ENCODE peak calls at places on chromosomes 5 and 9, in seven cellular contexts. One of them, this sample, is unnamed.

GRCh38 chr9:3794005-3794404 is 268.2 kb upstream of the RFX3 start:
- DNase-seq in retinal pigment epithelial cell: peak
- DNase-seq in transverse colon: no peak
- DNase-seq in IMR-90: peak
- DNase-seq in H7: no peak
- DNase-seq in cardiac fibroblast: peak
- DNase-seq in ovary: no peak
- DNase-seq in this sample: peak

GRCh38 chr5:139796061-139796806 is 626 bp downstream of the PSD2 start:
- DNase-seq in retinal pigment epithelial cell: no peak
- DNase-seq in transverse colon: no peak
- DNase-seq in IMR-90: no peak
- DNase-seq in H7: peak
- DNase-seq in cardiac fibroblast: no peak
- DNase-seq in ovary: peak
- DNase-seq in this sample: no peak

GRCh38 chr5:56698463-56699381 is 116.6 kb upstream of the MAP3K1 start:
- DNase-seq in retinal pigment epithelial cell: no peak
- DNase-seq in transverse colon: no peak
- DNase-seq in IMR-90: no peak
- DNase-seq in H7: no peak
- DNase-seq in cardiac fibroblast: peak
- DNase-seq in ovary: no peak
- DNase-seq in this sample: no peak

GRCh38 chr9:109254317-109254716 is 66.5 kb downstream of the EPB41L4B start:
- DNase-seq in retinal pigment epithelial cell: no peak
- DNase-seq in transverse colon: no peak
- DNase-seq in IMR-90: peak
- DNase-seq in H7: no peak
- DNase-seq in cardiac fibroblast: peak
- DNase-seq in ovary: no peak
- DNase-seq in this sample: peak

GRCh38 chr5:19928556-19929421 is 59.2 kb downstream of the CDH18 start:
- DNase-seq in retinal pigment epithelial cell: peak
- DNase-seq in transverse colon: no peak
- DNase-seq in IMR-90: peak
- DNase-seq in H7: no peak
- DNase-seq in cardiac fibroblast: peak
- DNase-seq in ovary: no peak
- DNase-seq in this sample: peak

GRCh38 chr5:170232786-170233185 is at the start of gene C5orf58:
- DNase-seq in retinal pigment epithelial cell: no peak
- DNase-seq in transverse colon: no peak
- DNase-seq in IMR-90: no peak
- DNase-seq in H7: peak
- DNase-seq in cardiac fibroblast: no peak
- DNase-seq in ovary: no peak
- DNase-seq in this sample: no peak

GRCh38 chr5:141641634-141642278 is 5.0 kb downstream of the RELL2 start:
- DNase-seq in retinal pigment epithelial cell: no peak
- DNase-seq in transverse colon: no peak
- DNase-seq in IMR-90: peak
- DNase-seq in H7: peak
- DNase-seq in cardiac fibroblast: peak
- DNase-seq in ovary: no peak
- DNase-seq in this sample: peak

GRCh38 chr9:133449760-133450159 is 10.0 kb upstream of the CACFD1 start:
- DNase-seq in retinal pigment epithelial cell: no peak
- DNase-seq in transverse colon: peak
- DNase-seq in IMR-90: no peak
- DNase-seq in H7: no peak
- DNase-seq in cardiac fibroblast: no peak
- DNase-seq in ovary: no peak
- DNase-seq in this sample: peak

GRCh38 chr5:14806452-14806851 is 65.1 kb downstream of the ANKH start:
- DNase-seq in retinal pigment epithelial cell: no peak
- DNase-seq in transverse colon: no peak
- DNase-seq in IMR-90: peak
- DNase-seq in H7: no peak
- DNase-seq in cardiac fibroblast: peak
- DNase-seq in ovary: no peak
- DNase-seq in this sample: no peak

GRCh38 chr5:156388233-156388632 is 61.3 kb downstream of the SGCD start:
- DNase-seq in retinal pigment epithelial cell: no peak
- DNase-seq in transverse colon: no peak
- DNase-seq in IMR-90: no peak
- DNase-seq in H7: no peak
- DNase-seq in cardiac fibroblast: no peak
- DNase-seq in ovary: no peak
- DNase-seq in this sample: no peak

GRCh38 chr5:127184841-127185240 is 105.8 kb upstream of the MEGF10 start:
- DNase-seq in retinal pigment epithelial cell: no peak
- DNase-seq in transverse colon: no peak
- DNase-seq in IMR-90: no peak
- DNase-seq in H7: no peak
- DNase-seq in cardiac fibroblast: no peak
- DNase-seq in ovary: no peak
- DNase-seq in this sample: no peak

GRCh38 chr5:109324351-109324750 is 85.4 kb downstream of the PJA2 start:
- DNase-seq in retinal pigment epithelial cell: no peak
- DNase-seq in transverse colon: no peak
- DNase-seq in IMR-90: no peak
- DNase-seq in H7: peak
- DNase-seq in cardiac fibroblast: no peak
- DNase-seq in ovary: peak
- DNase-seq in this sample: no peak

GRCh38 chr5:168317521-168318147 is 26.2 kb downstream of the WWC1 start:
- DNase-seq in retinal pigment epithelial cell: peak
- DNase-seq in transverse colon: no peak
- DNase-seq in IMR-90: peak
- DNase-seq in H7: no peak
- DNase-seq in cardiac fibroblast: peak
- DNase-seq in ovary: no peak
- DNase-seq in this sample: peak

GRCh38 chr5:69415584-69415958 is 655 bp downstream of the MARVELD2 start:
- DNase-seq in retinal pigment epithelial cell: no peak
- DNase-seq in transverse colon: peak
- DNase-seq in IMR-90: no peak
- DNase-seq in H7: peak
- DNase-seq in cardiac fibroblast: no peak
- DNase-seq in ovary: no peak
- DNase-seq in this sample: peak

GRCh38 chr9:36486454-36486932 is 86.2 kb upstream of the MELK start:
- DNase-seq in retinal pigment epithelial cell: no peak
- DNase-seq in transverse colon: peak
- DNase-seq in IMR-90: peak
- DNase-seq in H7: no peak
- DNase-seq in cardiac fibroblast: peak
- DNase-seq in ovary: no peak
- DNase-seq in this sample: no peak

DNA sequence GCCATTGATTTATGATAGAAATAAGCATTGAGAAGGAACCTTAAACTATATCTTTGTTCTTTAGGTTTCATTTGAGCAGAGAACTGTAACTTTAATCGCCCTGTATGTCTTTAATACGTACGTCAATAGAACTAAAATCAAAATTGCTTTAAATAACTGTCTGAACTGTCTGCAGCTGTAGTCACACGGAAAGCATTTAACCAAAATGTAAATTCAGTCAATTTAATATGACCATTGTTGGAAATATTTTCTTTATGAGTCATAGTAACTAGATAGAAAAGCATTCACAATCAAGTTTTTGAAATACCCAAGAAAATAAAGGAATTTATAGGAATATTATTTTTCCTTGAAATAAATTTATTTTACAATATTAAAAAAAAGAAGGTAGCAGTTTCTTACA is 157.1 kb upstream of the CDH6 start:
- DNase-seq in retinal pigment epithelial cell: peak
- DNase-seq in transverse colon: no peak
- DNase-seq in IMR-90: peak
- DNase-seq in H7: no peak
- DNase-seq in cardiac fibroblast: peak
- DNase-seq in ovary: no peak
- DNase-seq in this sample: peak
- H3K4me3 ChIP-seq in retinal pigment epithelial cell: no peak
- H3K4me3 ChIP-seq in transverse colon: no peak
- H3K4me3 ChIP-seq in IMR-90: no peak
- H3K4me3 ChIP-seq in H7: no peak
- H3K4me3 ChIP-seq in cardiac fibroblast: no peak
- H3K4me3 ChIP-seq in ovary: no peak
- H3K4me3 ChIP-seq in this sample: no peak

GRCh38 chr5:51382759-51383493 is at the start of gene ISL1:
- DNase-seq in retinal pigment epithelial cell: peak
- DNase-seq in transverse colon: peak
- DNase-seq in IMR-90: peak
- DNase-seq in H7: peak
- DNase-seq in cardiac fibroblast: peak
- DNase-seq in ovary: no peak
- DNase-seq in this sample: peak

GRCh38 chr5:51383494-51384081 is 340 bp downstream of the ISL1 start:
- DNase-seq in retinal pigment epithelial cell: no peak
- DNase-seq in transverse colon: no peak
- DNase-seq in IMR-90: no peak
- DNase-seq in H7: no peak
- DNase-seq in cardiac fibroblast: no peak
- DNase-seq in ovary: no peak
- DNase-seq in this sample: peak

GRCh38 chr5:51380603-51381207 is 2.5 kb upstream of the ISL1 start:
- DNase-seq in retinal pigment epithelial cell: no peak
- DNase-seq in transverse colon: no peak
- DNase-seq in IMR-90: peak
- DNase-seq in H7: no peak
- DNase-seq in cardiac fibroblast: no peak
- DNase-seq in ovary: no peak
- DNase-seq in this sample: peak

GRCh38 chr5:51382508-51382758 is 815 bp upstream of the ISL1 start:
- DNase-seq in retinal pigment epithelial cell: no peak
- DNase-seq in transverse colon: no peak
- DNase-seq in IMR-90: no peak
- DNase-seq in H7: no peak
- DNase-seq in cardiac fibroblast: no peak
- DNase-seq in ovary: no peak
- DNase-seq in this sample: no peak

DNA sequence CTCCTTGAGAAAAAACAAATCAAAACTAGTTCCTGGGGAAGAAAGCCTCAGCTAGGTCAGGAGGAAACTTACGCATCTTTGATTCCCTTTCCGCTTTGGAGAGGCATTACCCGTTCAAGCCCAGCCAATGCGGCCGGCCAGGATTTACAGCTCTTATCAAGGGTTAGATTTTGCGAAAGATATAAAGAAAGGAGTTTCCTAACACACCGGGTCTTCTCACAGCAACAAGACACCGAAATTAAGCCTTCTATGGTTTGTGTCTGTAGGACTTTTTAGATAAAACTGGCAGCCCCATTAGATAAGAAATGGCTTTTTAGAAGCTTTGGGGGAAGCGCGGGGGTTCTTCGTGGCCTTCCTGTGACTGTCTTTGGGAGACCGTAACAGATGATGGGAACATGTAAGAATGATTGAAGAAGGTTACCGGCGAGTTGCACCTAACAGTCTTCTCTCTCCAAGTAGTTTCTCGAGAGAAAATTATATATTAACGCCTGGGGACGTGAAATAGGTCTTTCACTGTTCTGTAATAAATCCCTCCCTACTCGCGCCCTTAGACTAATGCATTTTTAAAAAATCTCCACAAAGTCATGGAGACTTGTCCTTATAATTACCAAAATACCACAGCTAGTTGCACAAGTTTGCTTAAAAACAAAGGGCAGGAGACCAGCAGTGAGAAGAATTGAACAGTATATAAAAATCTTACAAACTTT is 1.3 kb upstream of the ISL1 start:
- DNase-seq in retinal pigment epithelial cell: no peak
- DNase-seq in transverse colon: no peak
- DNase-seq in IMR-90: no peak
- DNase-seq in H7: no peak
- DNase-seq in cardiac fibroblast: no peak
- DNase-seq in ovary: no peak
- DNase-seq in this sample: no peak
- H3K4me3 ChIP-seq in retinal pigment epithelial cell: no peak
- H3K4me3 ChIP-seq in transverse colon: no peak
- H3K4me3 ChIP-seq in IMR-90: no peak
- H3K4me3 ChIP-seq in H7: no peak
- H3K4me3 ChIP-seq in cardiac fibroblast: no peak
- H3K4me3 ChIP-seq in ovary: no peak
- H3K4me3 ChIP-seq in this sample: peak

GRCh38 chr5:88677502-88677901 is 205.5 kb downstream of the MEF2C start:
- DNase-seq in retinal pigment epithelial cell: no peak
- DNase-seq in transverse colon: no peak
- DNase-seq in IMR-90: no peak
- DNase-seq in H7: no peak
- DNase-seq in cardiac fibroblast: no peak
- DNase-seq in ovary: no peak
- DNase-seq in this sample: no peak
- H3K4me3 ChIP-seq in retinal pigment epithelial cell: no peak
- H3K4me3 ChIP-seq in transverse colon: no peak
- H3K4me3 ChIP-seq in IMR-90: no peak
- H3K4me3 ChIP-seq in H7: no peak
- H3K4me3 ChIP-seq in cardiac fibroblast: no peak
- H3K4me3 ChIP-seq in ovary: no peak
- H3K4me3 ChIP-seq in this sample: no peak

GRCh38 chr9:72440383-72440782 is 75.4 kb upstream of the ZFAND5 start:
- DNase-seq in retinal pigment epithelial cell: no peak
- DNase-seq in transverse colon: no peak
- DNase-seq in IMR-90: no peak
- DNase-seq in H7: no peak
- DNase-seq in cardiac fibroblast: no peak
- DNase-seq in ovary: no peak
- DNase-seq in this sample: no peak

GRCh38 chr9:72443855-72444254 is 77.6 kb upstream of the TMC1 start:
- DNase-seq in retinal pigment epithelial cell: no peak
- DNase-seq in transverse colon: no peak
- DNase-seq in IMR-90: no peak
- DNase-seq in H7: no peak
- DNase-seq in cardiac fibroblast: no peak
- DNase-seq in ovary: no peak
- DNase-seq in this sample: peak

GRCh38 chr9:72444436-72444835 is 77.0 kb upstream of the TMC1 start:
- DNase-seq in retinal pigment epithelial cell: no peak
- DNase-seq in transverse colon: no peak
- DNase-seq in IMR-90: no peak
- DNase-seq in H7: no peak
- DNase-seq in cardiac fibroblast: no peak
- DNase-seq in ovary: no peak
- DNase-seq in this sample: peak

GRCh38 chr9:72441296-72442211 is 76.5 kb upstream of the ZFAND5 start:
- DNase-seq in retinal pigment epithelial cell: no peak
- DNase-seq in transverse colon: no peak
- DNase-seq in IMR-90: peak
- DNase-seq in H7: no peak
- DNase-seq in cardiac fibroblast: no peak
- DNase-seq in ovary: no peak
- DNase-seq in this sample: peak

DNA sequence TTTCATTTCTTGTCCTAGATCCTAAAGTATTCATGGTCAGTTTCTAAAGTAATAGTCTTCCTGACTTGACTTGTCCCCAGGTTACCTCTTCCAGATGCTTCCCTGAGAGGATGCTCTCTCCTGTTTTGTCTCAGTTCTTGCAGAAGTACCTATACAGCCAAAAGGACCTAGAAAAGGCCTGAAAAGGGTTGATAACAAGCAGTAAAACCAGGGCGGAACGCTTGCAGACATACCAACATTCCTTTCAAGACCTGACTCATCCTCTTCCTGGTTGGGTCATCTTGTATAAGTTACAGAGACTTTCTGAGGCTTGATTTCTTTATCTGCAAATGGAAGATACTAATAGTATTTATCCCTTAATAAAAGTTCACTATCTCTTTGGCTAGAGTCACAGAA is 77.2 kb upstream of the ZFAND5 start:
- DNase-seq in retinal pigment epithelial cell: no peak
- DNase-seq in transverse colon: no peak
- DNase-seq in IMR-90: peak
- DNase-seq in H7: no peak
- DNase-seq in cardiac fibroblast: peak
- DNase-seq in ovary: no peak
- DNase-seq in this sample: peak
- H3K4me3 ChIP-seq in retinal pigment epithelial cell: no peak
- H3K4me3 ChIP-seq in transverse colon: no peak
- H3K4me3 ChIP-seq in IMR-90: no peak
- H3K4me3 ChIP-seq in H7: no peak
- H3K4me3 ChIP-seq in cardiac fibroblast: no peak
- H3K4me3 ChIP-seq in ovary: no peak
- H3K4me3 ChIP-seq in this sample: no peak

This sample was measured in bronchial epithelial cell.